ENCODE peak calls at places on chromosomes 3 and 15, in six cellular contexts. V is A549, R is astrocyte, S is left colon, B is frontal cortex, A is fibroblast of lung. U is an unnamed sample.

GRCh38 chr15:88580532-88580931 is 34.1 kb upstream of the DET1 start:
- DNase-seq in B (no peak), R (no peak), A (no peak), S (no peak), V (no peak), U (no peak)

GRCh38 chr15:57053470-57053869 is 135.0 kb downstream of the TCF12 start:
- DNase-seq in A (no peak), R (no peak), S (no peak), B (no peak), V (no peak), U (no peak)

GRCh38 chr3:65808407-65808806 is 230.3 kb downstream of the MAGI1 start:
- DNase-seq in V (no peak), A (no peak), S (no peak), B (no peak), R (no peak), U (no peak)

GRCh38 chr3:108088697-108089096 is 2.1 kb downstream of the CD47 start:
- DNase-seq in S (no peak), V (no peak), R (peak), A (peak), B (no peak), U (no peak)

GRCh38 chr3:182618981-182619591 is 174.2 kb upstream of the ATP11B start:
- DNase-seq in S (no peak), A (peak), V (no peak), B (no peak), R (peak), U (no peak)

GRCh38 chr15:33068007-33068441 is 126.5 kb downstream of the FMN1 start:
- DNase-seq in R (no peak), V (peak), S (peak), A (peak), B (peak), U (peak)

GRCh38 chr3:78875851-78876250 is 891.9 kb downstream of the ROBO1 start:
- DNase-seq in A (peak), B (no peak), S (no peak), R (peak), V (no peak), U (no peak)

GRCh38 chr15:69909719-69910444 is 187.8 kb downstream of the TLE3 start:
- DNase-seq in S (no peak), R (no peak), B (no peak), V (peak), A (no peak), U (no peak)

GRCh38 chr15:99536422-99537033 is 29.3 kb upstream of the MEF2A start:
- DNase-seq in V (no peak), B (peak), S (no peak), R (peak), A (peak), U (peak)

GRCh38 chr3:20511863-20512262 is 325.9 kb upstream of the SGO1 start:
- DNase-seq in A (peak), B (peak), S (no peak), V (peak), R (peak), U (no peak)

GRCh38 chr15:64842099-64842940 is 605 bp downstream of the PLEKHO2 start:
- DNase-seq in S (no peak), R (no peak), V (peak), A (no peak), B (no peak), U (no peak)

GRCh38 chr15:61198722-61199121 is 30.4 kb downstream of the RORA start:
- DNase-seq in A (no peak), V (no peak), R (no peak), S (no peak), B (no peak), U (no peak)

GRCh38 chr3:184526158-184526483 is 35.5 kb upstream of the EPHB3 start:
- DNase-seq in B (no peak), V (no peak), S (no peak), R (no peak), A (no peak), U (no peak)

GRCh38 chr15:69914960-69915359 is 182.8 kb downstream of the TLE3 start:
- DNase-seq in S (no peak), A (no peak), V (no peak), B (no peak), R (no peak), U (no peak)

GRCh38 chr3:192884831-192885356 is 32.8 kb downstream of the MB21D2 start:
- DNase-seq in V (no peak), B (no peak), R (peak), S (no peak), A (no peak), U (no peak)

GRCh38 chr15:96515391-96515790 is 184.9 kb downstream of the NR2F2 start:
- DNase-seq in V (no peak), A (no peak), S (no peak), B (no peak), R (no peak), U (no peak)

GRCh38 chr3:25856902-25857518 is 67.1 kb downstream of the OXSM start:
- DNase-seq in B (peak), S (no peak), R (peak), V (peak), A (peak), U (no peak)

GRCh38 chr15:58437531-58438105 is 5.8 kb downstream of the LIPC start:
- DNase-seq in V (no peak), S (no peak), A (no peak), R (no peak), B (no peak), U (no peak)

GRCh38 chr3:51687472-51688205 is 16.6 kb downstream of the TEX264 start:
- DNase-seq in A (no peak), S (no peak), R (no peak), B (no peak), V (no peak), U (peak)

GRCh38 chr3:144343343-144343742 is 371.7 kb downstream of the DIPK2A start:
- DNase-seq in B (no peak), R (no peak), V (no peak), A (no peak), S (no peak), U (no peak)

GRCh38 chr3:79843180-79843579 is 75.4 kb upstream of the ROBO1 start:
- DNase-seq in R (peak), V (no peak), A (no peak), B (no peak), S (no peak), U (no peak)

GRCh38 chr3:52240059-52240885 is 1.3 kb upstream of the TWF2 start:
- DNase-seq in S (peak), A (peak), V (peak), R (peak), B (no peak), U (peak)

GRCh38 chr15:101390060-101390459 is 95.0 kb upstream of the SNRPA1 start:
- DNase-seq in B (no peak), A (no peak), V (no peak), S (no peak), R (no peak), U (no peak)

GRCh38 chr15:75532413-75533250 is 46.5 kb downstream of the PTPN9 start:
- DNase-seq in B (no peak), A (peak), S (peak), V (peak), R (peak), U (peak)

GRCh38 chr3:149593416-149594160 is 64.2 kb downstream of the WWTR1 start:
- DNase-seq in V (no peak), S (no peak), A (no peak), R (no peak), B (no peak), U (no peak)

GRCh38 chr15:71111950-71112349 is 3.3 kb upstream of the THSD4 start:
- DNase-seq in S (no peak), A (no peak), V (no peak), R (no peak), B (no peak), U (no peak)

GRCh38 chr3:185976977-185977678 is 39.3 kb upstream of the TRA2B start:
- DNase-seq in B (peak), S (peak), V (peak), R (peak), A (peak), U (peak)

GRCh38 chr3:42755681-42756578 is 17.1 kb downstream of the CCDC13 start:
- DNase-seq in B (no peak), V (peak), A (peak), S (no peak), R (no peak), U (no peak)

GRCh38 chr3:129304553-129305222 is 26.0 kb downstream of the HMCES start:
- DNase-seq in R (no peak), V (no peak), S (no peak), B (no peak), A (no peak), U (no peak)